ENCODE peak calls at places on chromosomes 11 and 22, in ten cellular contexts. One of them, this sample, is unnamed.
A peak's percentile ranks its signal among the peaks of the same experiment; 100 is the strongest.

GRCh38 chr11:46410021-46410420 is 18.4 kb upstream of the CHRM4 start:
- DNase-seq in K562: peak; percentile 29
- DNase-seq in thyroid gland: no peak
- DNase-seq in MCF 10A: no peak
- DNase-seq in IMR-90: no peak
- DNase-seq in neural crest cell: no peak
- DNase-seq in endothelial cell: peak; percentile 23
- DNase-seq in tibial artery: peak; percentile 53
- DNase-seq in choroid plexus epithelial cell: peak; percentile 52
- DNase-seq in foreskin fibroblast: no peak
- DNase-seq in this sample: no peak

GRCh38 chr22:38416621-38417251 is 38.3 kb downstream of the KCNJ4 start:
- DNase-seq in K562: no peak
- DNase-seq in thyroid gland: no peak
- DNase-seq in MCF 10A: no peak
- DNase-seq in IMR-90: no peak
- DNase-seq in neural crest cell: no peak
- DNase-seq in endothelial cell: no peak
- DNase-seq in tibial artery: peak; percentile 55
- DNase-seq in choroid plexus epithelial cell: no peak
- DNase-seq in foreskin fibroblast: no peak
- DNase-seq in this sample: no peak

GRCh38 chr11:70271635-70271953 is 1.1 kb downstream of the PPFIA1 start:
- DNase-seq in K562: no peak
- DNase-seq in thyroid gland: no peak
- DNase-seq in MCF 10A: no peak
- DNase-seq in IMR-90: no peak
- DNase-seq in neural crest cell: no peak
- DNase-seq in endothelial cell: no peak
- DNase-seq in tibial artery: no peak
- DNase-seq in choroid plexus epithelial cell: no peak
- DNase-seq in foreskin fibroblast: no peak
- DNase-seq in this sample: no peak

GRCh38 chr11:15276616-15277015 is 161.9 kb downstream of the INSC start:
- DNase-seq in K562: no peak
- DNase-seq in thyroid gland: no peak
- DNase-seq in MCF 10A: peak; percentile 11
- DNase-seq in IMR-90: peak; percentile 4
- DNase-seq in neural crest cell: peak; percentile 31
- DNase-seq in endothelial cell: peak; percentile 28
- DNase-seq in tibial artery: no peak
- DNase-seq in choroid plexus epithelial cell: peak; percentile 24
- DNase-seq in foreskin fibroblast: no peak
- DNase-seq in this sample: no peak

GRCh38 chr11:57792060-57792541 is 30.5 kb downstream of the CTNND1 start:
- DNase-seq in K562: peak; percentile 44
- DNase-seq in thyroid gland: peak; percentile 36
- DNase-seq in MCF 10A: peak; percentile 49
- DNase-seq in IMR-90: peak; percentile 53
- DNase-seq in neural crest cell: no peak
- DNase-seq in endothelial cell: no peak
- DNase-seq in tibial artery: peak; percentile 81
- DNase-seq in choroid plexus epithelial cell: peak; percentile 66
- DNase-seq in foreskin fibroblast: no peak
- DNase-seq in this sample: peak; percentile 71

GRCh38 chr11:71418643-71419042 is 29.6 kb downstream of the DHCR7 start:
- DNase-seq in K562: no peak
- DNase-seq in thyroid gland: no peak
- DNase-seq in MCF 10A: no peak
- DNase-seq in IMR-90: no peak
- DNase-seq in neural crest cell: no peak
- DNase-seq in endothelial cell: no peak
- DNase-seq in tibial artery: no peak
- DNase-seq in choroid plexus epithelial cell: no peak
- DNase-seq in foreskin fibroblast: no peak
- DNase-seq in this sample: no peak

GRCh38 chr22:35437038-35437437 is 37.1 kb downstream of the MCM5 start:
- DNase-seq in K562: peak; percentile 58
- DNase-seq in thyroid gland: no peak
- DNase-seq in MCF 10A: no peak
- DNase-seq in IMR-90: no peak
- DNase-seq in neural crest cell: no peak
- DNase-seq in endothelial cell: no peak
- DNase-seq in tibial artery: no peak
- DNase-seq in choroid plexus epithelial cell: no peak
- DNase-seq in foreskin fibroblast: no peak
- DNase-seq in this sample: no peak

GRCh38 chr22:23392420-23393121 is 187.5 kb downstream of the IGLL1 start:
- DNase-seq in K562: no peak
- DNase-seq in thyroid gland: no peak
- DNase-seq in MCF 10A: no peak
- DNase-seq in IMR-90: no peak
- DNase-seq in neural crest cell: no peak
- DNase-seq in endothelial cell: no peak
- DNase-seq in tibial artery: peak; percentile 51
- DNase-seq in choroid plexus epithelial cell: no peak
- DNase-seq in foreskin fibroblast: no peak
- DNase-seq in this sample: no peak

GRCh38 chr11:132036751-132037466 is 666.5 kb downstream of the NTM start:
- DNase-seq in K562: no peak
- DNase-seq in thyroid gland: no peak
- DNase-seq in MCF 10A: no peak
- DNase-seq in IMR-90: peak; percentile 58
- DNase-seq in neural crest cell: no peak
- DNase-seq in endothelial cell: no peak
- DNase-seq in tibial artery: no peak
- DNase-seq in choroid plexus epithelial cell: peak; percentile 26
- DNase-seq in foreskin fibroblast: no peak
- DNase-seq in this sample: no peak

GRCh38 chr11:33920838-33921613 is 29.1 kb upstream of the LMO2 start:
- DNase-seq in K562: no peak
- DNase-seq in thyroid gland: no peak
- DNase-seq in MCF 10A: no peak
- DNase-seq in IMR-90: no peak
- DNase-seq in neural crest cell: no peak
- DNase-seq in endothelial cell: no peak
- DNase-seq in tibial artery: no peak
- DNase-seq in choroid plexus epithelial cell: no peak
- DNase-seq in foreskin fibroblast: no peak
- DNase-seq in this sample: peak; percentile 44

GRCh38 chr11:20559523-20560300 is 39.7 kb upstream of the SLC6A5 start:
- DNase-seq in K562: no peak
- DNase-seq in thyroid gland: no peak
- DNase-seq in MCF 10A: no peak
- DNase-seq in IMR-90: no peak
- DNase-seq in neural crest cell: no peak
- DNase-seq in endothelial cell: no peak
- DNase-seq in tibial artery: no peak
- DNase-seq in choroid plexus epithelial cell: no peak
- DNase-seq in foreskin fibroblast: no peak
- DNase-seq in this sample: no peak

DNA sequence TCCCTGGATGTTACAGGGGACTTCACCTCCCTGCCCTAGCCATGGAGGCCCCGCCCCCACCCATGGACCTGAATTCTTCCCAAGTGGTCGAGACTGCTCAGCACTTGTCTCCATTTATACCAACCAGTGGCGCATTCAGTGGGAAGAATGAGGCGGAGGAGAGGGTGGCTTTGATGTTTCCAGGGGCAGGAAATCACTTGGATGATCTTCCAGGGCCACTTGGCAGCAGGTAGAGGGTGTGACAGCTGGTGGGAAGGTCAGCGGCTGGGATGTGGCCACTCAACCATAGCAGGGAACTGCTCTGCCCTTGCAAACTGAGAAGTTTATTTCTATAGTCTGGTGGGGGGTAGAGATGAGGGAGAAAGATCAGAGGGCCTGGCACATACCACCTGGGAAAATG is 155.2 kb upstream of the BLID start:
- DNase-seq in K562: no peak
- DNase-seq in thyroid gland: peak; percentile 59
- DNase-seq in MCF 10A: no peak
- DNase-seq in IMR-90: no peak
- DNase-seq in neural crest cell: no peak
- DNase-seq in endothelial cell: no peak
- DNase-seq in tibial artery: no peak
- DNase-seq in choroid plexus epithelial cell: no peak
- DNase-seq in foreskin fibroblast: no peak
- DNase-seq in this sample: no peak
- TF ChIP-seq CTCF in K562: no peak
- TF ChIP-seq CTCF in thyroid gland: no peak
- TF ChIP-seq CTCF in MCF 10A: no peak
- TF ChIP-seq CTCF in IMR-90: no peak
- TF ChIP-seq CTCF in neural crest cell: no peak
- TF ChIP-seq CTCF in endothelial cell: no peak
- TF ChIP-seq CTCF in tibial artery: no peak
- TF ChIP-seq CTCF in choroid plexus epithelial cell: no peak
- TF ChIP-seq CTCF in foreskin fibroblast: no peak
- TF ChIP-seq CTCF in this sample: no peak

GRCh38 chr11:122755409-122755808 is 82.9 kb upstream of the CRTAM start:
- DNase-seq in K562: peak; percentile 85
- DNase-seq in thyroid gland: no peak
- DNase-seq in MCF 10A: no peak
- DNase-seq in IMR-90: no peak
- DNase-seq in neural crest cell: no peak
- DNase-seq in endothelial cell: no peak
- DNase-seq in tibial artery: no peak
- DNase-seq in choroid plexus epithelial cell: no peak
- DNase-seq in foreskin fibroblast: no peak
- DNase-seq in this sample: no peak

GRCh38 chr11:122755941-122756340 is 82.4 kb upstream of the CRTAM start:
- DNase-seq in K562: no peak
- DNase-seq in thyroid gland: no peak
- DNase-seq in MCF 10A: no peak
- DNase-seq in IMR-90: no peak
- DNase-seq in neural crest cell: no peak
- DNase-seq in endothelial cell: no peak
- DNase-seq in tibial artery: no peak
- DNase-seq in choroid plexus epithelial cell: no peak
- DNase-seq in foreskin fibroblast: no peak
- DNase-seq in this sample: no peak

GRCh38 chr11:122754028-122754427 is 84.3 kb upstream of the CRTAM start:
- DNase-seq in K562: no peak
- DNase-seq in thyroid gland: no peak
- DNase-seq in MCF 10A: no peak
- DNase-seq in IMR-90: no peak
- DNase-seq in neural crest cell: no peak
- DNase-seq in endothelial cell: no peak
- DNase-seq in tibial artery: no peak
- DNase-seq in choroid plexus epithelial cell: no peak
- DNase-seq in foreskin fibroblast: no peak
- DNase-seq in this sample: no peak

GRCh38 chr11:122756417-122756816 is 81.9 kb upstream of the CRTAM start:
- DNase-seq in K562: no peak
- DNase-seq in thyroid gland: no peak
- DNase-seq in MCF 10A: no peak
- DNase-seq in IMR-90: no peak
- DNase-seq in neural crest cell: no peak
- DNase-seq in endothelial cell: peak; percentile 14
- DNase-seq in tibial artery: no peak
- DNase-seq in choroid plexus epithelial cell: no peak
- DNase-seq in foreskin fibroblast: no peak
- DNase-seq in this sample: peak; percentile 32

GRCh38 chr11:122754553-122755322 is 83.6 kb upstream of the CRTAM start:
- DNase-seq in K562: peak; percentile 32
- DNase-seq in thyroid gland: no peak
- DNase-seq in MCF 10A: no peak
- DNase-seq in IMR-90: no peak
- DNase-seq in neural crest cell: no peak
- DNase-seq in endothelial cell: peak; percentile 27
- DNase-seq in tibial artery: no peak
- DNase-seq in choroid plexus epithelial cell: peak; percentile 50
- DNase-seq in foreskin fibroblast: no peak
- DNase-seq in this sample: no peak
- TF ChIP-seq CTCF in K562: peak; percentile 26
- TF ChIP-seq CTCF in thyroid gland: no peak
- TF ChIP-seq CTCF in MCF 10A: peak; percentile 26
- TF ChIP-seq CTCF in IMR-90: peak; percentile 20
- TF ChIP-seq CTCF in neural crest cell: peak; percentile 55
- TF ChIP-seq CTCF in endothelial cell: peak; percentile 61
- TF ChIP-seq CTCF in tibial artery: peak; percentile 19
- TF ChIP-seq CTCF in choroid plexus epithelial cell: peak; percentile 73
- TF ChIP-seq CTCF in foreskin fibroblast: peak; percentile 30
- TF ChIP-seq CTCF in this sample: no peak

GRCh38 chr11:69000831-69001245 is 12.2 kb downstream of the MRGPRF start:
- DNase-seq in K562: no peak
- DNase-seq in thyroid gland: peak; percentile 12
- DNase-seq in MCF 10A: peak; percentile 67
- DNase-seq in IMR-90: peak; percentile 87
- DNase-seq in neural crest cell: no peak
- DNase-seq in endothelial cell: no peak
- DNase-seq in tibial artery: peak; percentile 91
- DNase-seq in choroid plexus epithelial cell: peak; percentile 74
- DNase-seq in foreskin fibroblast: peak; percentile 85
- DNase-seq in this sample: no peak
- TF ChIP-seq CTCF in K562: peak; percentile 35
- TF ChIP-seq CTCF in thyroid gland: no peak
- TF ChIP-seq CTCF in MCF 10A: peak; percentile 25
- TF ChIP-seq CTCF in IMR-90: peak; percentile 66
- TF ChIP-seq CTCF in neural crest cell: peak; percentile 58
- TF ChIP-seq CTCF in endothelial cell: peak; percentile 47
- TF ChIP-seq CTCF in tibial artery: peak; percentile 88
- TF ChIP-seq CTCF in choroid plexus epithelial cell: peak; percentile 74
- TF ChIP-seq CTCF in foreskin fibroblast: peak; percentile 55
- TF ChIP-seq CTCF in this sample: no peak

GRCh38 chr11:69166186-69167115 is 10.7 kb downstream of the SMIM38 start:
- DNase-seq in K562: peak; percentile 51
- DNase-seq in thyroid gland: no peak
- DNase-seq in MCF 10A: peak; percentile 79
- DNase-seq in IMR-90: peak; percentile 93
- DNase-seq in neural crest cell: no peak
- DNase-seq in endothelial cell: no peak
- DNase-seq in tibial artery: peak; percentile 74
- DNase-seq in choroid plexus epithelial cell: peak; percentile 92
- DNase-seq in foreskin fibroblast: peak; percentile 65
- DNase-seq in this sample: peak; percentile 37
- TF ChIP-seq CTCF in K562: peak; percentile 18
- TF ChIP-seq CTCF in thyroid gland: no peak
- TF ChIP-seq CTCF in MCF 10A: no peak
- TF ChIP-seq CTCF in IMR-90: peak; percentile 45
- TF ChIP-seq CTCF in neural crest cell: no peak
- TF ChIP-seq CTCF in endothelial cell: no peak
- TF ChIP-seq CTCF in tibial artery: peak; percentile 28
- TF ChIP-seq CTCF in choroid plexus epithelial cell: peak; percentile 40
- TF ChIP-seq CTCF in foreskin fibroblast: peak; percentile 21
- TF ChIP-seq CTCF in this sample: no peak

GRCh38 chr11:73760680-73761402 is at the start of gene RAB6A:
- DNase-seq in K562: peak; percentile 100
- DNase-seq in thyroid gland: peak; percentile 100
- DNase-seq in MCF 10A: peak; percentile 100
- DNase-seq in IMR-90: peak; percentile 100
- DNase-seq in neural crest cell: peak; percentile 98
- DNase-seq in endothelial cell: peak; percentile 98
- DNase-seq in tibial artery: peak; percentile 100
- DNase-seq in choroid plexus epithelial cell: peak; percentile 100
- DNase-seq in foreskin fibroblast: peak; percentile 100
- DNase-seq in this sample: peak; percentile 97
- TF ChIP-seq CTCF in K562: peak; percentile 86
- TF ChIP-seq CTCF in thyroid gland: no peak
- TF ChIP-seq CTCF in MCF 10A: peak; percentile 16
- TF ChIP-seq CTCF in IMR-90: peak; percentile 46
- TF ChIP-seq CTCF in neural crest cell: peak; percentile 50
- TF ChIP-seq CTCF in endothelial cell: no peak
- TF ChIP-seq CTCF in tibial artery: peak; percentile 66
- TF ChIP-seq CTCF in choroid plexus epithelial cell: peak; percentile 44
- TF ChIP-seq CTCF in foreskin fibroblast: no peak
- TF ChIP-seq CTCF in this sample: no peak

This sample was measured in activated B cell treated with CpG ODN at 0.5 μM for 24 hours.